ENCODE peak calls at places on chromosome 1, in four cellular contexts. D, F, C and X are unnamed samples.

GRCh38 chr1:98058676-98059075 is 137.8 kb upstream of the DPYD start:
- DNase-seq in D (no peak), F (no peak), C (no peak), X (no peak)

GRCh38 chr1:51661081-51661518 is 44.2 kb downstream of the OSBPL9 start:
- DNase-seq in D (peak; percentile 41), F (no peak), C (no peak), X (no peak)

GRCh38 chr1:26970810-26971209 is 10.5 kb upstream of the KDF1 start:
- DNase-seq in D (no peak), F (peak; percentile 42), C (no peak), X (no peak)

GRCh38 chr1:41365772-41366427 is 4.7 kb downstream of the FOXO6 start:
- DNase-seq in D (no peak), F (no peak), C (peak; percentile 26), X (peak; percentile 79)

GRCh38 chr1:14181191-14181793 is 417.2 kb upstream of the KAZN start:
- DNase-seq in D (no peak), F (no peak), C (no peak), X (no peak)

GRCh38 chr1:116855220-116855619 is 54.5 kb upstream of the PTGFRN start:
- DNase-seq in D (peak; percentile 36), F (peak; percentile 20), C (no peak), X (peak; percentile 75)

GRCh38 chr1:93979718-93980319 is 70.6 kb upstream of the GCLM start:
- DNase-seq in D (peak; percentile 69), F (peak; percentile 54), C (no peak), X (peak; percentile 28)

GRCh38 chr1:1208713-1209433 is 2.5 kb upstream of the TNFRSF18 start:
- DNase-seq in D (no peak), F (peak; percentile 69), C (no peak), X (peak; percentile 90)

GRCh38 chr1:233326995-233327937 is at the start of gene MAP3K21:
- DNase-seq in D (peak; percentile 94), F (peak; percentile 98), C (peak; percentile 86), X (no peak)

GRCh38 chr1:164794310-164794709 is 235.3 kb downstream of the PBX1 start:
- DNase-seq in D (peak; percentile 66), F (no peak), C (no peak), X (peak; percentile 41)

GRCh38 chr1:202162049-202162417 is 1.6 kb upstream of the PTPN7 start:
- DNase-seq in D (no peak), F (peak; percentile 32), C (no peak), X (no peak)

GRCh38 chr1:42035205-42035829 is 116.6 kb upstream of the HIVEP3 start:
- DNase-seq in D (peak; percentile 90), F (no peak), C (no peak), X (peak; percentile 61)

GRCh38 chr1:59569198-59569597 is 245.6 kb upstream of the HOOK1 start:
- DNase-seq in D (no peak), F (no peak), C (no peak), X (no peak)

GRCh38 chr1:205286335-205286950 is 35.1 kb downstream of the NUAK2 start:
- DNase-seq in D (no peak), F (peak; percentile 75), C (peak; percentile 68), X (peak; percentile 35)

GRCh38 chr1:54885863-54886723 is 902 bp downstream of the DHCR24 start:
- DNase-seq in D (peak; percentile 67), F (peak; percentile 55), C (no peak), X (no peak)

GRCh38 chr1:113320272-113320671 is 70.0 kb upstream of the MAGI3 start:
- DNase-seq in D (no peak), F (no peak), C (no peak), X (no peak)

GRCh38 chr1:14298806-14299205 is 299.7 kb upstream of the KAZN start:
- DNase-seq in D (no peak), F (no peak), C (no peak), X (no peak)

GRCh38 chr1:233707153-233707905 is 93.4 kb downstream of the KCNK1 start:
- DNase-seq in D (peak; percentile 47), F (no peak), C (no peak), X (peak; percentile 48)

GRCh38 chr1:23282967-23283366 is 61.1 kb downstream of the HNRNPR start:
- DNase-seq in D (no peak), F (no peak), C (no peak), X (no peak)

GRCh38 chr1:225004396-225004795 is 74.9 kb downstream of the DNAH14 start:
- DNase-seq in D (no peak), F (no peak), C (no peak), X (peak; percentile 13)

GRCh38 chr1:204323887-204324286 is 35.8 kb downstream of the PLEKHA6 start:
- DNase-seq in D (peak; percentile 85), F (no peak), C (no peak), X (no peak)

GRCh38 chr1:166007176-166007575 is 159.6 kb downstream of the FAM78B start:
- DNase-seq in D (no peak), F (no peak), C (no peak), X (no peak)

GRCh38 chr1:202605515-202605914 is 104.7 kb downstream of the SYT2 start:
- DNase-seq in D (no peak), F (no peak), C (no peak), X (no peak)

GRCh38 chr1:100921110-100921706 is 25.3 kb downstream of the SLC30A7 start:
- DNase-seq in D (peak; percentile 68), F (no peak), C (peak; percentile 48), X (no peak)

GRCh38 chr1:161092621-161093028 is 3.3 kb upstream of the NECTIN4 start:
- DNase-seq in D (no peak), F (no peak), C (no peak), X (no peak)

GRCh38 chr1:27760411-27760810 is 12.6 kb upstream of the STX12 start:
- DNase-seq in D (peak; percentile 17), F (no peak), C (no peak), X (no peak)

GRCh38 chr1:23405946-23406345 is 18.6 kb downstream of the TCEA3 start:
- DNase-seq in D (no peak), F (no peak), C (no peak), X (no peak)

GRCh38 chr1:211521102-211521815 is 29.3 kb upstream of the RD3 start:
- DNase-seq in D (no peak), F (no peak), C (no peak), X (no peak)

GRCh38 chr1:51568231-51568935 is 48.5 kb upstream of the OSBPL9 start:
- DNase-seq in D (no peak), F (no peak), C (no peak), X (no peak)

GRCh38 chr1:78540056-78540455 is 49.3 kb downstream of the PTGFR start:
- DNase-seq in D (no peak), F (no peak), C (no peak), X (no peak)

GRCh38 chr1:20830378-20830777 is 43.3 kb upstream of the HP1BP3 start:
- DNase-seq in D (no peak), F (no peak), C (no peak), X (no peak)
- H3K4me3 ChIP-seq in D (no peak overlapping the region), F (no peak overlapping the region), C (no peak overlapping the region), X (no peak overlapping the region)

DNA sequence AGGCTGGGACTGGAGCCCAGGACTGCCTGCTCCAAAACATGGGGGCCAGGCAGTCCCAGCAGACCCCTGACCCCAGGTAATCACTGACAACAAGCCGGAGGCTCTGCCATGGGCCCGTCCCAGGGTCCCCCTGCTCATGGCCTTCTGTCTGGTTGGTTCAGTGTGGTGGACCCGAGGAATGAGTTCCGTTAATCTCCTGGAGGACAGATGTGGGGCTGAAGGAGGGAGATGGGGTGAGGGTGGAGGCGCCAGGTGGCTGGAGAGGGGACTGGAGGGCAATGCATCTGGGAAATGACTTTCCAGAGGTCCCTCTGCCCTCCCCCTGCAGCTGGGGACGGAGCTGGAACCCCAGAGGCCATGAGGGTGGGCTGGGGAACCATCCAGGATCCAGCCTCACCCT is 103.2 kb downstream of the EBNA1BP2 start:
- DNase-seq in D (no peak), F (no peak), C (no peak), X (peak; percentile 38)
- H3K4me3 ChIP-seq in D (no peak overlapping the region), F (no peak overlapping the region), C (no peak overlapping the region), X (peak overlapping the region; percentile 55)

DNA sequence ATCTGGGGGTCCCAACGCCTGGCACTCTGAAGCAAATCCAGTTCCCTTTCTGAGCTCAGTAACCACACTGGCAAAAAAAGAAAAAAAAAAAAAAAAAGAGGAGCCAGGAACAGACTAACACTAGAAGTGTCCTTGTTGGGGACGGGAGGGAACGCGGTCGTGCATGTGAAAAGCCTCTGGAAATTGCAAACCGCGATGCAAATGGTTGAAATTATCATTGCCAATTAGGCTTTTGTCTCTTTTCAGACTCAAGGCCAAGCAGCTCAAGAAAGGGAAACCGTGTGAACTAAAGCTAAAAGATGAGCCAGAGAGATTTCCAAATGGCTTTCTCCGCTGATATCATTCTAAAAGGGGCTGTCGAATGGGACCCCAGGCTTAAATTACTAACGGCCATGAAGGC is 13.5 kb downstream of the TRABD2B start:
- DNase-seq in D (no peak), F (no peak), C (no peak), X (no peak)
- H3K4me3 ChIP-seq in D (no peak overlapping the region), F (no peak overlapping the region), C (no peak overlapping the region), X (no peak overlapping the region)

DNA sequence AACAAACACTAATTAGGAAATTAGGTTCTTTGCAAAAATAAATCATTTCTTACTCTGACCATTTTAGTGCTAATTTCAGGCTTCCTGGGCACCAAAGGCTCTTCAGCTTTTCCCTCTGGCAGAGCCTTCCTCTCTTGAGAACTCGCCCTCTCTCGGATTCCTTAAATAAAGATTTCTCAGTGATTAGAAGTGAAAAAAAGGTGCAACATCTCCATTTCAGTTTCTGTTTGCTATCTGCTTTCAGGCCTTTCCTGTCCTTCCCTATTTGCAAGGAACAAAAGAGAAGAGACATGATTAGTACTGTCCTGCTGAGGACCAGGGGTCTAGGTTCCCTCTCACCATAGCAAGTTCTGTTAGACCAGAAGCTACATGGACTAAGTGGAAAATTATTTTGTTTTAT is 27.8 kb upstream of the CACYBP start:
- DNase-seq in D (no peak), F (no peak), C (no peak), X (no peak)
- H3K4me3 ChIP-seq in D (no peak overlapping the region), F (no peak overlapping the region), C (no peak overlapping the region), X (no peak overlapping the region)

GRCh38 chr1:178870944-178871343 is at the start of gene ANGPTL1:
- DNase-seq in D (peak; percentile 16), F (no peak), C (no peak), X (peak; percentile 76)
- H3K4me3 ChIP-seq in D (peak within 1 kb of the TSS; percentile 1), F (peak within 1 kb of the TSS; percentile 7), C (no peak within 1 kb of the TSS), X (peak within 1 kb of the TSS; percentile 25)

GRCh38 chr1:76868916-76869315 is 1.6 kb downstream of the ST6GALNAC5 start:
- DNase-seq in D (peak; percentile 8), F (no peak), C (no peak), X (no peak)

GRCh38 chr1:76872944-76873343 is 5.7 kb downstream of the ST6GALNAC5 start:
- DNase-seq in D (no peak), F (no peak), C (no peak), X (no peak)

GRCh38 chr1:76870037-76870436 is 2.8 kb downstream of the ST6GALNAC5 start:
- DNase-seq in D (no peak), F (no peak), C (no peak), X (no peak)

GRCh38 chr1:76868154-76868882 is 1.0 kb downstream of the ST6GALNAC5 start:
- DNase-seq in D (peak; percentile 56), F (no peak), C (no peak), X (no peak)

DNA sequence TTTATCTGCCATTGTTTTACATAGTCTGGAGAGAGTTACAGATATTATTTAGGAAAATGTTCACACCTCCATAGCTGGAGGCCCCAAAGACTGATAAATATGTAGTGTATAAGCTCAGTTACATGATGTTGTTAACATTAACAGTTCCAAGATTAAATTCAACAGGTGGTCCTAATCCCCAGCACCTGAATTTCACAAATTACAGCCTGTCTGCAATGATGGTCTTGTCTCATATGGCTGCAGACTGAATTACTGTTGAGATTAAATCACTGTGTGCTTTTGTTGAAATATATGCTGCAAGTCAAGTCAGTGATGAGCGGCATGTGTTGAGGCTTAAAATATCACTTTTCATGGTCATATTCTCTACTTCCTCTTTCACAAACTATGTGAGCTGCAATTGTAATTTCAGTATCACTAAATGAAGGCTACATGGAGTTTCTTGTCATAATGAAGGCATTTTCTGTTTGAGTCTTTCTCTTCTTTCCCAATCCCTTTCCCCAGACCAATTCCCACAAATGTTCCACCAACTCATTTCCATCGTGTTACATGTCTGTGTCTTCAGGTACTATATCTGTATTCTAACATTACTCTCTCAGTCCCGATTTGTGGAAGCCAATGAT is 4.2 kb downstream of the ST6GALNAC5 start:
- DNase-seq in D (no peak), F (no peak), C (no peak), X (peak; percentile 70)
- H3K4me3 ChIP-seq in D (no peak overlapping the region), F (no peak overlapping the region), C (no peak overlapping the region), X (no peak overlapping the region)